ENCODE peak calls at places on chromosomes 12 and 14, in nine cellular contexts. Y, I, V, L, E, U, Q, X and N are unnamed samples. For H3K27me3, the result is how much of the 10 kb centered on the place peaks cover.

GRCh38 chr12:103600967-103601728 is 14.1 kb downstream of the STAB2 start:
- ATAC-seq in Y (no peak), I (peak), V (peak), L (no peak), E (no peak), U (no peak), Q (no peak), X (no peak), N (no peak)

GRCh38 chr14:95507174-95507573 is 9.3 kb downstream of the SYNE3 start:
- ATAC-seq in Y (no peak), I (peak), V (peak), L (peak), E (no peak), U (peak), Q (peak), X (no peak), N (peak)

GRCh38 chr14:106039400-106039799 is 513.0 kb downstream of the TMEM121 start:
- ATAC-seq in Y (peak), I (no peak), V (no peak), L (no peak), E (no peak), U (no peak), Q (no peak), X (no peak), N (no peak)

GRCh38 chr14:99296517-99296916 is 24.5 kb upstream of the BCL11B start:
- ATAC-seq in Y (peak), I (no peak), V (no peak), L (no peak), E (no peak), U (no peak), Q (no peak), X (no peak), N (no peak)

GRCh38 chr14:83709116-83709515 is 1820.8 kb upstream of the FLRT2 start:
- ATAC-seq in Y (no peak), I (no peak), V (no peak), L (no peak), E (no peak), U (no peak), Q (no peak), X (no peak), N (no peak)

GRCh38 chr12:118979763-118980406 is 1.5 kb upstream of the SRRM4 start:
- ATAC-seq in Y (peak), I (peak), V (no peak), L (no peak), E (peak), U (peak), Q (peak), X (peak), N (no peak)

GRCh38 chr12:115506822-115507629 is 770.5 kb downstream of the MED13L start:
- ATAC-seq in Y (peak), I (no peak), V (no peak), L (no peak), E (peak), U (no peak), Q (no peak), X (no peak), N (no peak)

GRCh38 chr12:9782547-9783382 is 22.1 kb upstream of the CD69 start:
- ATAC-seq in Y (no peak), I (no peak), V (no peak), L (no peak), E (no peak), U (no peak), Q (no peak), X (no peak), N (no peak)

GRCh38 chr12:116694653-116695463 is 43.0 kb downstream of the SPRING1 start:
- ATAC-seq in Y (no peak), I (peak), V (no peak), L (no peak), E (no peak), U (no peak), Q (peak), X (peak), N (no peak)
- H3K27me3 ChIP-seq in Y (under half), I (under half), V (under half), L (under half), E (under half), U (under half), Q (under half), X (under half), N (half or more)

GRCh38 chr12:109191621-109192250 is 75.3 kb downstream of the ACACB start:
- ATAC-seq in Y (no peak), I (no peak), V (no peak), L (peak), E (no peak), U (no peak), Q (no peak), X (no peak), N (no peak)

GRCh38 chr12:109188108-109188712 is 71.8 kb downstream of the ACACB start:
- ATAC-seq in Y (no peak), I (no peak), V (no peak), L (no peak), E (no peak), U (no peak), Q (no peak), X (no peak), N (no peak)

GRCh38 chr12:109189291-109189690 is 72.9 kb downstream of the ACACB start:
- ATAC-seq in Y (no peak), I (no peak), V (no peak), L (no peak), E (no peak), U (no peak), Q (no peak), X (no peak), N (no peak)

GRCh38 chr12:109185441-109185840 is 69.1 kb downstream of the ACACB start:
- ATAC-seq in Y (no peak), I (no peak), V (no peak), L (no peak), E (no peak), U (no peak), Q (no peak), X (no peak), N (no peak)

DNA sequence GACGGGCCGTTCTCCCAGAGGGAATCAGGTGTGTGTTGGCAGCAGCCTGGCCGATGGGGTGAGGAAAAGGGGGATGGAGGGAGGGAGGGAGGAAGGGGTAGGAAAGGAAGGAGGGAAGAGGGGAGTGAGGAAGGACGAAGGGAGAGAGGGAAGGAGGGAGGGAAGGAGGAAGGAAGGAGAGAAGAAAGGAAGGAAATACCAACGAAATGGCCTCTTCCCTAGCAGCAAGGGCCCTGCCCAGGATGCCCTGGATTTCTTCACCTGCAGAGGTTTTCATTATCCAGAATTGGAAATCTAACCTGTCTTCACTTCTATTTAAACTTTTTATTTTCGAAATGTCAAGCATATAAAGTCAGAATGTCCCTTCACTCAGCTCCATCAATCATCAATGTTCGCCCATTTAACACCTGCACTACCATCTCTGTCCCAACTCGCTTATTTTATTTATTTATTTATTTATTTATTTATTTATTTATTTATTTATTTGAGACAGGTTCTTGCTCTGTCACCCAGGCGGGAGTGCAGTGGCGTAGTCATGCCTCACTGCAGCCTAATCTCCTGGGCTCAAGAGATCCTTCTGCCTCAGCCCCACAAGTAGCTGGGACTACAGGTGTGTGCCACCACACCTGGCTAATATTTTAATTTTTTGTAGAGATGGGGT is 70.7 kb downstream of the ACACB start:
- ATAC-seq in Y (no peak), I (no peak), V (no peak), L (no peak), E (no peak), U (no peak), Q (no peak), X (no peak), N (no peak)
- TF ChIP-seq POLR2A in Y (no peak), I (no peak), V (no peak), L (no peak), E (no peak), U (no peak), Q (no peak), X (no peak), N (no peak)

GRCh38 chr14:37592288-37593274 is 2.5 kb downstream of the FOXA1 start:
- ATAC-seq in Y (no peak), I (no peak), V (no peak), L (no peak), E (no peak), U (no peak), Q (no peak), X (no peak), N (no peak)
- H3K27me3 ChIP-seq in Y (under half), I (under half), V (under half), L (half or more), E (under half), U (under half), Q (half or more), X (under half), N (half or more)

GRCh38 chr14:31024577-31025334 is 693 bp upstream of the AP4S1 start:
- ATAC-seq in Y (no peak), I (no peak), V (no peak), L (peak), E (no peak), U (no peak), Q (no peak), X (no peak), N (no peak)

GRCh38 chr14:31026395-31027096 is 367 bp upstream of the STRN3 start:
- ATAC-seq in Y (peak), I (peak), V (peak), L (peak), E (peak), U (peak), Q (peak), X (peak), N (peak)

GRCh38 chr14:31025335-31026075 is at the start of gene AP4S1:
- ATAC-seq in Y (peak), I (peak), V (peak), L (peak), E (peak), U (peak), Q (peak), X (peak), N (no peak)

GRCh38 chr14:31027847-31028246 is 1.7 kb upstream of the STRN3 start:
- ATAC-seq in Y (no peak), I (no peak), V (no peak), L (no peak), E (no peak), U (no peak), Q (no peak), X (no peak), N (no peak)

DNA sequence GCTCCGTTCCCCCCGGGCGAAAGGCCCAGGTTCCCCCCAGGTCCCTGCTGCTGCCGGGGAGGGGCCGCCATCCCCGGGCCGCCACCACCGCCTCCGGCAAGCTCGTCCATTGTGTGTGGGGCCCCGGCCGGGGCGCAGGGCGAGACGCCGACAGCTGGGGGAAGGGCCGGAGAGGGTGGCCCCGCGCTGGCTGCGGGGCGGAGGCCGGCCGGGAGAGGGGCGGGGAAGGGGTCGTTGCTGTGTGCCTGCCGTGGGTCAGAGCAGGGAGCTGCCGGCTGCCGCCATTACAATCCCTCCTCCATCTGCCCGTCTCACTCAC is at the start of gene STRN3:
- ATAC-seq in Y (no peak), I (no peak), V (no peak), L (no peak), E (no peak), U (no peak), Q (no peak), X (no peak), N (no peak)
- TF ChIP-seq POLR2A in Y (peak), I (no peak), V (no peak), L (peak), E (no peak), U (no peak), Q (peak), X (peak), N (no peak)

DNA sequence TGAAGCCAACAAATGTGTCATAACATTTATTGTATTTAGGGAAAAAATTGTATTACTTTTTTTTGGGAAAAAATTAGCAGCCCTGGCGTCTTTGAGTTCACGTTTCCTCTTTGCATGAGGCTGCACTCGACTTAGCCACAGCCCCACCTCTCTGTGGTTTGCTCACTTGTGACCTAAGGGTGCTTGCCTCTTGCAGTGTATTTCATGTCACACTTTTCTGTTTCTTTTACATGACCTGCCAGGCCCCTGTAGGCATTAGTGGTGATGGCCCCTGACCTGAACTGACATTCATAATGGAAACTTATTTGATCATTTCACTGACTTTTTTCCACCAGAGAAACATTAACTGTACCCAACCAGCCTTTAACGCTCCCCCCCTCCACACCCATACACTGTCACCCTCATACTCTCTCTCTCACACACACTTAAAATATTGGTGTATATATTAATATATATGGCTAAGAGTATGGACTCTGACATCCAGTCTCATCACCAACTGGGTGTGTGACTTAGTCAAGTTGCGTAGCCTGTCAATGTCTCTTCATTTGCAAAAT is 122.9 kb downstream of the PRKCH start:
- ATAC-seq in Y (no peak), I (peak), V (no peak), L (no peak), E (no peak), U (peak), Q (no peak), X (peak), N (no peak)
- H3K27me3 ChIP-seq in Y (under half), I (under half), V (under half), L (under half), E (under half), U (under half), Q (under half), X (under half), N (under half)

GRCh38 chr14:69615471-69616407 is 4.3 kb downstream of the SUSD6 start:
- ATAC-seq in Y (no peak), I (peak), V (no peak), L (peak), E (no peak), U (peak), Q (peak), X (peak), N (peak)
- TF ChIP-seq POLR2A in Y (no peak), I (no peak), V (no peak), L (peak), E (no peak), U (no peak), Q (no peak), X (no peak), N (no peak)

DNA sequence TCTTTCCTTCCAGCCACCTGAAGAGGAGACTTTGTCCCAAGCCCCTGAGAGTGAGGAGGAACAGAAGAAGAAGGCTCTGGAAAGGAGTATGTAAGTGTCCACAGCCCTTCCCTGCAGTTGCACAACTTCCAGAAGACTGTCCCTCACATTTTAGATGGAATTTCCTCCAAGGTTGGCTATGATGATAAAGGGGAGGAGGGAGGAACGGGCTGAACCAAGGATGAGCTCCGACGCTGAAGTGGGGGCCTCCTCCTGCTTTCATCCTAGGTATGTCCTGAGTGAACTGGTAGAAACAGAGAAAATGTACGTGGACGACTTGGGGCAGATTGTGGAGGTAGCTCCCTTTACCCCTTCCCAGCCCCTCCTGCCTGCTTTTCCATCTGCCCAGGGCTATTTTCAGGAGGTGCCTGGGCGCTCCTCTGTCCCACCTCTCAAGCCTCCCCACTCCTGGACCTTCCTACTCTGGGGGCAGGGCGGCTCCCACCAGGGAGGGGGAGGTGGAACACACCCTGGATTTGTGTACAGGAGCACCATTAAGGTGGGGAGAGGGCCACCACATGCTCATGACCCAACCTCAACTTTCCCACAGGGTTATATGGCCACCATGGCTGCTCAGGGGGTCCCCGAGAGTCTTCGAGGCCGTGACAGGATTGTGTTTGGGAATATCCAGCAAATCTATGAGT is 2.3 kb downstream of the ARHGEF25 start:
- ATAC-seq in Y (no peak), I (no peak), V (no peak), L (no peak), E (no peak), U (no peak), Q (no peak), X (no peak), N (no peak)
- H3K27me3 ChIP-seq in Y (under half), I (under half), V (under half), L (under half), E (under half), U (under half), Q (under half), X (under half), N (under half)

GRCh38 chr12:121770802-121771625 is 22.5 kb downstream of the RHOF start:
- ATAC-seq in Y (no peak), I (no peak), V (no peak), L (no peak), E (no peak), U (no peak), Q (no peak), X (no peak), N (no peak)

GRCh38 chr12:121767525-121768016 is 25.9 kb downstream of the RHOF start:
- ATAC-seq in Y (no peak), I (no peak), V (no peak), L (peak), E (no peak), U (peak), Q (peak), X (no peak), N (peak)

GRCh38 chr12:121770388-121770787 is 23.1 kb downstream of the RHOF start:
- ATAC-seq in Y (no peak), I (no peak), V (no peak), L (no peak), E (peak), U (no peak), Q (no peak), X (no peak), N (no peak)

GRCh38 chr12:121769297-121769830 is 24.1 kb downstream of the RHOF start:
- ATAC-seq in Y (no peak), I (no peak), V (no peak), L (no peak), E (no peak), U (no peak), Q (no peak), X (no peak), N (no peak)

DNA sequence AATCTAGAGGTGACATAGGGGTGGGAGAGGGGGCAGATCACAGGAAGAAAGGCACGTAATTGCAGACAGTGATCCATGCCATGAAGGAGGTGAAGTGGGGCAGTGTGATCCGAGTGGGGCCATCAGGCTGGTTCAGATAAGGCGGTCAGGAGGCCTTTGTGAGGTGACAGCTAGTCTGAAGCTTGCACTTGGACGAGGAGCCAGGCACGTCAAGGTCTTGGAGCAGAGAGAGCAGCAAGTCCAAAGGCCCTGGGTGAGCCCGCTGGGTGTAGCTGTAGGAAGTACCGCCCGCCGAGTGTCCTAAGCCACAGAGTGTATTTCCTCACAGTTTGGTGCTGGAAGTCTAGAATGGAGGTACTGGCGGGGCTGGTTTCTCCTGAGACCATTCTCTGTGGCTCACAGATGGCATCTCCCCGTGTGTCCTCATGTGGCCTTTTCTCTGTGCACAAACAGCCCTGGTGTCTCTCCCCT is 23.6 kb downstream of the RHOF start:
- ATAC-seq in Y (no peak), I (peak), V (no peak), L (no peak), E (peak), U (no peak), Q (peak), X (no peak), N (no peak)
- TF ChIP-seq POLR2A in Y (no peak), I (no peak), V (no peak), L (no peak), E (peak), U (no peak), Q (no peak), X (no peak), N (no peak)